ENCODE peak calls at places on chromosome 9, in five cellular contexts. One of them, this sample, is unnamed.

GRCh38 chr9:69743930-69744329 is 15.9 kb downstream of the PTAR1 start:
- DNase-seq in HTR-8/SVneo: no peak
- DNase-seq in ureter: no peak
- DNase-seq in mesendoderm: peak
- DNase-seq in caudate nucleus: no peak
- DNase-seq in this sample: no peak

GRCh38 chr9:129221233-129221632 is 43.2 kb upstream of the IER5L start:
- DNase-seq in HTR-8/SVneo: no peak
- DNase-seq in ureter: no peak
- DNase-seq in mesendoderm: no peak
- DNase-seq in caudate nucleus: no peak
- DNase-seq in this sample: no peak

GRCh38 chr9:8186553-8186952 is 387.0 kb upstream of the DMAC1 start:
- DNase-seq in ureter: no peak
- DNase-seq in mesendoderm: no peak
- DNase-seq in caudate nucleus: no peak
- DNase-seq in HTR-8/SVneo: no peak
- DNase-seq in this sample: no peak

GRCh38 chr9:76539180-76539579 is 80.2 kb downstream of the GCNT1 start:
- DNase-seq in HTR-8/SVneo: no peak
- DNase-seq in ureter: no peak
- DNase-seq in caudate nucleus: no peak
- DNase-seq in mesendoderm: no peak
- DNase-seq in this sample: no peak

GRCh38 chr9:21967707-21968106 is 26.5 kb downstream of the CDKN2A start:
- DNase-seq in mesendoderm: peak
- DNase-seq in HTR-8/SVneo: no peak
- DNase-seq in ureter: no peak
- DNase-seq in caudate nucleus: no peak
- DNase-seq in this sample: no peak

GRCh38 chr9:35757527-35758275 is 3.6 kb upstream of the MSMP start:
- DNase-seq in HTR-8/SVneo: peak
- DNase-seq in mesendoderm: peak
- DNase-seq in ureter: no peak
- DNase-seq in caudate nucleus: no peak
- DNase-seq in this sample: no peak

GRCh38 chr9:92680166-92681119 is 10.5 kb upstream of the IPPK start:
- DNase-seq in HTR-8/SVneo: no peak
- DNase-seq in ureter: no peak
- DNase-seq in mesendoderm: no peak
- DNase-seq in caudate nucleus: no peak
- DNase-seq in this sample: no peak

GRCh38 chr9:116234091-116234490 is 80.5 kb downstream of the PAPPA start:
- DNase-seq in ureter: no peak
- DNase-seq in mesendoderm: peak
- DNase-seq in caudate nucleus: no peak
- DNase-seq in HTR-8/SVneo: peak
- DNase-seq in this sample: no peak

GRCh38 chr9:133708123-133708769 is 29.9 kb downstream of the SARDH start:
- DNase-seq in mesendoderm: no peak
- DNase-seq in ureter: no peak
- DNase-seq in caudate nucleus: no peak
- DNase-seq in HTR-8/SVneo: no peak
- DNase-seq in this sample: no peak

GRCh38 chr9:88746744-88747398 is 211.9 kb downstream of the NXNL2 start:
- DNase-seq in mesendoderm: peak
- DNase-seq in caudate nucleus: no peak
- DNase-seq in HTR-8/SVneo: no peak
- DNase-seq in ureter: no peak
- DNase-seq in this sample: no peak

GRCh38 chr9:99253134-99253533 is 31.1 kb downstream of the SEC61B start:
- DNase-seq in ureter: no peak
- DNase-seq in mesendoderm: no peak
- DNase-seq in caudate nucleus: no peak
- DNase-seq in HTR-8/SVneo: no peak
- DNase-seq in this sample: no peak

This sample was measured in stomach.